ENCODE peak calls at places on chromosomes 12 and 14, in eight cellular contexts. Q, L, C, Y, P, I, M and T are unnamed samples.

GRCh38 chr12:124459852-124460645 is 107.4 kb downstream of the NCOR2 start:
- DNase-seq in Q (no peak), Y (no peak), C (no peak), I (no peak), P (no peak), L (no peak), M (no peak), T (no peak)

GRCh38 chr14:31001339-31001658 is 24.1 kb upstream of the AP4S1 start:
- DNase-seq in M (no peak), I (no peak), C (no peak), P (no peak), Q (no peak), L (no peak), Y (no peak), T (no peak)

GRCh38 chr12:76719171-76719631 is 44.7 kb upstream of the ZDHHC17 start:
- DNase-seq in L (peak; percentile 69), I (no peak), C (no peak), M (no peak), Q (peak; percentile 18), Y (no peak), P (no peak), T (peak; percentile 49)

GRCh38 chr14:53668861-53669260 is 287.8 kb downstream of the BMP4 start:
- DNase-seq in L (no peak), P (no peak), Y (peak; percentile 73), I (no peak), Q (no peak), M (no peak), C (no peak), T (peak; percentile 5)

GRCh38 chr14:103204852-103205540 is 81.7 kb downstream of the TNFAIP2 start:
- DNase-seq in Y (no peak), M (no peak), P (peak; percentile 40), L (no peak), C (no peak), Q (peak; percentile 22), I (no peak), T (peak; percentile 14)

GRCh38 chr12:52971701-52972329 is 22.9 kb downstream of the KRT18 start:
- DNase-seq in I (no peak), Q (peak; percentile 88), L (peak; percentile 92), Y (peak; percentile 56), M (no peak), C (no peak), P (no peak), T (peak; percentile 88)

GRCh38 chr12:57619434-57620244 is 8.4 kb downstream of the ARHGEF25 start:
- DNase-seq in P (no peak), C (peak; percentile 46), L (peak; percentile 91), I (peak; percentile 40), M (peak; percentile 19), Y (no peak), Q (no peak), T (no peak)

GRCh38 chr12:100857418-100857817 is 62.8 kb downstream of the ANO4 start:
- DNase-seq in C (no peak), P (no peak), I (no peak), Y (no peak), Q (no peak), M (no peak), L (no peak), T (no peak)

GRCh38 chr14:73269729-73270651 is 32.7 kb downstream of the PAPLN start:
- DNase-seq in C (peak; percentile 81), L (peak; percentile 84), M (peak; percentile 40), Y (peak; percentile 35), Q (peak; percentile 54), P (no peak), I (peak; percentile 53), T (no peak)

GRCh38 chr12:106633451-106633823 is 50.6 kb downstream of the RFX4 start:
- DNase-seq in C (no peak), P (no peak), M (no peak), Q (peak; percentile 89), I (no peak), Y (peak; percentile 40), L (no peak), T (no peak)

GRCh38 chr14:22819191-22819988 is 4.2 kb upstream of the SLC7A7 start:
- DNase-seq in C (peak; percentile 51), Y (peak; percentile 80), L (peak; percentile 89), I (peak; percentile 35), M (no peak), Q (peak; percentile 94), P (no peak), T (no peak)

GRCh38 chr12:45343269-45344051 is 127.6 kb downstream of the ANO6 start:
- DNase-seq in C (no peak), L (no peak), P (no peak), I (no peak), Y (peak; percentile 32), M (no peak), Q (peak; percentile 58), T (peak; percentile 21)

GRCh38 chr14:99274346-99275221 is 2.6 kb upstream of the BCL11B start:
- DNase-seq in I (peak; percentile 95), L (peak; percentile 98), Y (peak; percentile 71), Q (peak; percentile 47), P (peak; percentile 78), C (peak; percentile 66), M (no peak), T (peak; percentile 91)

GRCh38 chr14:91377700-91378652 is 39.6 kb downstream of the CCDC88C start:
- DNase-seq in Q (no peak), M (no peak), P (no peak), C (no peak), L (no peak), I (peak; percentile 12), Y (no peak), T (no peak)
- TF ChIP-seq CTCF in Q (no peak), M (no peak), P (no peak), C (no peak), L (no peak), I (no peak), Y (no peak), T (no peak)

GRCh38 chr14:49463146-49463545 is 123.0 kb downstream of the RPS29 start:
- DNase-seq in Y (no peak), Q (no peak), C (no peak), M (no peak), I (no peak), L (no peak), P (no peak), T (no peak)

GRCh38 chr14:49467091-49467490 is 119.1 kb downstream of the RPS29 start:
- DNase-seq in P (no peak), C (no peak), M (no peak), Q (no peak), Y (no peak), L (no peak), I (no peak), T (no peak)

GRCh38 chr14:49461529-49462401 is 124.4 kb downstream of the RPS29 start:
- DNase-seq in P (peak; percentile 78), L (peak; percentile 72), M (no peak), C (peak; percentile 34), Y (peak; percentile 76), Q (peak; percentile 89), I (no peak), T (peak; percentile 85)

GRCh38 chr14:49460647-49461046 is 125.5 kb downstream of the RPS29 start:
- DNase-seq in P (no peak), C (no peak), I (no peak), M (no peak), Q (no peak), Y (no peak), L (no peak), T (no peak)

GRCh38 chr14:49464885-49465284 is 121.3 kb downstream of the RPS29 start:
- DNase-seq in P (peak; percentile 12), C (no peak), Y (no peak), L (peak; percentile 82), M (no peak), Q (peak; percentile 3), I (no peak), T (peak; percentile 14)
- TF ChIP-seq CTCF in P (peak; percentile 47), C (no peak), Y (peak; percentile 24), L (peak; percentile 77), M (no peak), Q (peak; percentile 43), I (no peak), T (no peak)

GRCh38 chr12:94616217-94616729 is 34.1 kb downstream of the TMCC3 start:
- DNase-seq in P (no peak), Y (no peak), C (no peak), I (no peak), M (no peak), Q (no peak), L (peak; percentile 87), T (peak; percentile 69)
- TF ChIP-seq CTCF in P (no peak), Y (no peak), C (no peak), I (no peak), M (no peak), Q (no peak), L (peak; percentile 50), T (no peak)

DNA sequence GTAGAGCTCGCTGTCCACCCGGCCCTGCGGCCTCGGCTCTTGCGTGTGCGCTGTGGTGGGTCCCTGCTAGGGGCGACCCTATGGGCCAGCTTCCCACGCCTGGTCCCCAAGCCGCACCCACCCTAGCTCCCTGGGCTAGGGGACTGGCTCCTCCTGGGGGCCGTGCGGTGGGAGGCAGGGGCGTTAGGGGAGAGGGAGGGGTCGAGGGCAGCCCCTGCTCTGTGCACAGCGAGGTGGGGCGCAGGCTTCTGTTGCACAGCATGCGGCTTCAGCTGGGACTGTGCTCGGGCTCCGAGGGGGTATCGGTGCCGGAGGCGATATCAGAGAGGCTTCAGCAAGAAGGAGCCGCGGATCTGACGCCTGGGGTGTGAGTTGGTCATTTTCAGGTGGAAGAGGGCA is 86.1 kb downstream of the ALG10 start:
- DNase-seq in Q (no peak), P (no peak), I (no peak), Y (no peak), L (no peak), C (no peak), M (no peak), T (no peak)
- TF ChIP-seq CTCF in Q (no peak), P (no peak), I (no peak), Y (no peak), L (no peak), C (no peak), M (no peak), T (no peak)

GRCh38 chr14:57883061-57883460 is 17.2 kb upstream of the SLC35F4 start:
- DNase-seq in I (no peak), M (no peak), Y (no peak), L (no peak), C (no peak), P (no peak), Q (no peak), T (no peak)

GRCh38 chr14:57889245-57889644 is 23.4 kb upstream of the SLC35F4 start:
- DNase-seq in I (no peak), L (no peak), M (no peak), C (no peak), Y (peak; percentile 63), P (no peak), Q (peak; percentile 23), T (peak; percentile 92)

GRCh38 chr14:57879516-57879915 is 13.6 kb upstream of the SLC35F4 start:
- DNase-seq in C (no peak), Y (no peak), M (no peak), P (no peak), Q (no peak), I (no peak), L (peak; percentile 68), T (no peak)

GRCh38 chr14:57884175-57884574 is 18.3 kb upstream of the SLC35F4 start:
- DNase-seq in L (no peak), P (no peak), M (no peak), Y (peak; percentile 18), Q (peak; percentile 15), I (no peak), C (no peak), T (peak; percentile 12)
- TF ChIP-seq CTCF in L (peak; percentile 59), P (peak; percentile 31), M (no peak), Y (peak; percentile 35), Q (peak; percentile 31), I (peak; percentile 61), C (no peak), T (peak; percentile 52)